ENCODE peak calls at places on chromosomes 2 and 18, in eight cellular contexts. W, B, U, L, J, E, O and H are unnamed samples.

GRCh38 chr2:203225423-203226039 is 13.3 kb upstream of the CYP20A1 start:
- DNase-seq in W (no peak), O (no peak), E (peak; percentile 52), U (peak; percentile 35), J (no peak), L (no peak), B (no peak), H (no peak)

GRCh38 chr2:168712053-168712452 is 90.4 kb upstream of the NOSTRIN start:
- DNase-seq in W (no peak), B (no peak), O (no peak), U (no peak), E (no peak), J (no peak), L (no peak), H (no peak)

GRCh38 chr2:109460553-109461324 is 153.0 kb downstream of the SEPTIN10 start:
- DNase-seq in W (no peak), L (no peak), J (no peak), O (no peak), E (no peak), B (peak; percentile 45), U (no peak), H (no peak)

GRCh38 chr2:226728996-226729395 is 70.6 kb downstream of the IRS1 start:
- DNase-seq in E (no peak), O (no peak), B (no peak), W (no peak), U (no peak), L (no peak), J (no peak), H (no peak)

GRCh38 chr18:5556317-5556974 is 12.6 kb upstream of the EPB41L3 start:
- DNase-seq in L (no peak), U (peak; percentile 23), B (no peak), O (no peak), J (no peak), E (no peak), W (no peak), H (no peak)

GRCh38 chr18:9173770-9174233 is 37.2 kb downstream of the ANKRD12 start:
- DNase-seq in W (no peak), O (no peak), B (no peak), L (no peak), J (no peak), E (no peak), U (no peak), H (no peak)

GRCh38 chr18:48639772-48640432 is 101.1 kb downstream of the CTIF start:
- DNase-seq in J (peak; percentile 50), O (no peak), U (no peak), B (peak; percentile 71), L (no peak), E (no peak), W (peak; percentile 22), H (no peak)

GRCh38 chr2:111666160-111666559 is 217.8 kb downstream of the ANAPC1 start:
- DNase-seq in W (no peak), B (no peak), U (no peak), J (no peak), O (no peak), E (no peak), L (no peak), H (peak; percentile 64)

GRCh38 chr2:43123056-43123455 is 103.3 kb downstream of the ZFP36L2 start:
- DNase-seq in U (no peak), L (no peak), W (no peak), O (no peak), E (no peak), J (no peak), B (no peak), H (no peak)

GRCh38 chr2:121128741-121129659 is 156.0 kb downstream of the TFCP2L1 start:
- DNase-seq in B (no peak), O (no peak), E (peak; percentile 78), L (peak; percentile 89), U (peak; percentile 45), W (peak; percentile 43), J (no peak), H (no peak)

GRCh38 chr2:236785611-236786057 is 216.0 kb downstream of the ACKR3 start:
- DNase-seq in E (no peak), L (no peak), J (no peak), U (no peak), W (no peak), O (no peak), B (no peak), H (no peak)

GRCh38 chr2:151287513-151288250 is 1.8 kb downstream of the NMI start:
- DNase-seq in J (no peak), O (no peak), B (no peak), U (no peak), W (no peak), L (no peak), E (no peak), H (no peak)

GRCh38 chr18:67402543-67402942 is 114.0 kb downstream of the DSEL start:
- DNase-seq in J (no peak), U (no peak), W (no peak), O (no peak), E (no peak), L (no peak), B (no peak), H (no peak)

GRCh38 chr2:230666446-230666845 is 46.2 kb upstream of the CAB39 start:
- DNase-seq in L (peak; percentile 52), B (no peak), J (no peak), E (no peak), W (no peak), U (no peak), O (no peak), H (no peak)

GRCh38 chr2:100624536-100624935 is 61.7 kb downstream of the PDCL3 start:
- DNase-seq in L (no peak), J (no peak), E (no peak), W (no peak), O (no peak), B (no peak), U (no peak), H (peak; percentile 42)

GRCh38 chr2:89780318-89780717 is 1088.8 kb downstream of the RPIA start:
- DNase-seq in J (no peak), L (no peak), U (no peak), B (no peak), O (no peak), W (no peak), E (no peak), H (no peak)
- H3K9me3 ChIP-seq in J (peaks cover 95% of the 10 kb centered on the region), L (peaks cover 24% of the 10 kb centered on the region), U (peaks cover 100% of the 10 kb centered on the region), B (peaks cover 69% of the 10 kb centered on the region), O (peaks cover 9% of the 10 kb centered on the region), W (peaks cover 44% of the 10 kb centered on the region), E (peaks cover 100% of the 10 kb centered on the region), H (no peaks in the 10 kb centered on the region)

GRCh38 chr18:76490040-76490439 is 5.0 kb downstream of the ZNF516 start:
- DNase-seq in J (no peak), U (no peak), W (no peak), L (no peak), E (no peak), B (no peak), O (no peak), H (peak; percentile 89)

GRCh38 chr18:76488190-76488589 is 6.9 kb downstream of the ZNF516 start:
- DNase-seq in U (no peak), B (no peak), L (no peak), W (no peak), O (no peak), E (no peak), J (no peak), H (peak; percentile 91)

GRCh38 chr18:76490701-76491171 is 4.3 kb downstream of the ZNF516 start:
- DNase-seq in B (no peak), L (peak; percentile 78), J (peak; percentile 87), O (peak; percentile 75), W (peak; percentile 13), E (no peak), U (no peak), H (peak; percentile 92)

GRCh38 chr18:76487782-76488181 is 7.3 kb downstream of the ZNF516 start:
- DNase-seq in O (no peak), E (no peak), U (no peak), J (no peak), L (no peak), B (no peak), W (no peak), H (no peak)

DNA sequence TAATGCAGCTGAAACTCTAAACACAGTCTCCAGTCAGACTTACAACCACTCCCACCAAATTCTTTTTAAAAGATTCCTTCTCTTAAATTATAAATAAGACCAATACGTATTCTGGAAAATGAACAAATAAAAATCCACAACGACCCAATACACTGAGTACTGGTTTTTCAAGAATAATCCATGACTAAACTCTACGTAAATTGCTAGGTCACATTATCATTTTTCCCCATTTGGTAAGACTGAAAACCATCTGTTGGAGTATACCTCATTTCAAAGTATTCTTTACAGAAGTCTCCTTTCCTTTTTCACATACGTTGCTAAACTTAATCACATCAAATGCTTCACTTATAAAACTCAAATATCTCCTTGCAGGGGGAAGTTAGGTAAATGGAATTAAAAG is 6.0 kb downstream of the ZNF516 start:
- DNase-seq in J (no peak), B (no peak), L (no peak), E (no peak), O (no peak), W (no peak), U (no peak), H (no peak)
- TF ChIP-seq EP300 in J (no peak), B (no peak), L (no peak), E (no peak), O (no peak), W (no peak), U (no peak), H (no peak)

GRCh38 chr2:215554689-215555088 is 118.8 kb upstream of the FN1 start:
- DNase-seq in E (no peak), O (no peak), B (no peak), L (no peak), W (no peak), U (no peak), J (no peak), H (no peak)
- H3K27ac ChIP-seq in E (no peak overlapping the region), O (no peak overlapping the region), B (no peak overlapping the region), L (no peak overlapping the region), W (no peak overlapping the region), U (no peak overlapping the region), J (no peak overlapping the region), H (no peak overlapping the region)

DNA sequence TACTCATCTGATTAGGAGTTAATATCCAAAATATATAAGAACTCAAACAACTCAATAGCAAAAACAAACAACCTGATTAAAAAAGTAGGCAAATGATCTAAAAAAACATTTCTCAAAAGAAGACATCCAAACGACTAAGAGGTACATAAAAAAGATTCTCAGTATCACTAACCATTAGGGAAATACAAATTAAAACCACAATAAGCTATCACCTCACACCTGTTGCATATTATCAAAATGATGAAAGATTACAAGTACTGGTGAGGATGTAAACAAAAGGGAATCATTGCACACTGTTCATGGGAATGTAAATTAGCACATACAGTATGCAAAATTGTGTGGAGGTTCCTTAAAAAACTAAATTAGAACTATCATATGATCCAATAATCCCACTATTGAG is 865.5 kb downstream of the TMEM182 start:
- DNase-seq in B (no peak), O (no peak), E (no peak), L (no peak), W (no peak), J (no peak), U (no peak), H (no peak)
- H3K9me3 ChIP-seq in B (peaks cover 4% of the 10 kb centered on the region), O (no peaks in the 10 kb centered on the region), E (peaks cover 5% of the 10 kb centered on the region), L (no peaks in the 10 kb centered on the region), W (no peaks in the 10 kb centered on the region), J (peaks cover 4% of the 10 kb centered on the region), U (peaks cover 82% of the 10 kb centered on the region), H (peaks cover 11% of the 10 kb centered on the region)